ENCODE peak calls at places on chromosomes 12 and 14, in four cellular contexts. P is endothelial cell of umbilical vein, W is OCI-LY7, Y is GM23248. Z is an unnamed sample.

GRCh38 chr14:61573748-61574513 is 121.4 kb upstream of the HIF1A start:
- DNase-seq in Y (peak; percentile 81), P (no peak), W (no peak), Z (no peak)

GRCh38 chr14:95238674-95239313 is 80.9 kb downstream of the CLMN start:
- DNase-seq in W (no peak), Y (no peak), P (no peak), Z (no peak)

GRCh38 chr12:48165089-48166031 is 8.0 kb upstream of the ASB8 start:
- DNase-seq in P (peak; percentile 67), W (peak; percentile 76), Y (peak; percentile 66), Z (peak; percentile 57)

GRCh38 chr12:117607778-117608177 is 246.4 kb upstream of the NOS1 start:
- DNase-seq in W (no peak), P (no peak), Y (no peak), Z (no peak)

GRCh38 chr14:32633214-32633864 is 304.2 kb downstream of the AKAP6 start:
- DNase-seq in Y (no peak), P (no peak), W (no peak), Z (no peak)

GRCh38 chr14:99258341-99258781 is 13.6 kb downstream of the BCL11B start:
- DNase-seq in P (no peak), Y (no peak), W (no peak), Z (no peak)

GRCh38 chr12:68963456-68963859 is 30.5 kb upstream of the CPM start:
- DNase-seq in W (no peak), P (no peak), Y (no peak), Z (no peak)

GRCh38 chr12:49206389-49206788 is 17.5 kb upstream of the TUBA1A start:
- DNase-seq in W (no peak), P (no peak), Y (no peak), Z (no peak)

GRCh38 chr14:38203929-38204716 is 3.6 kb upstream of the SSTR1 start:
- DNase-seq in W (no peak), Y (no peak), P (no peak), Z (no peak)

GRCh38 chr12:103249614-103250013 is 246.2 kb downstream of the C12orf42 start:
- DNase-seq in P (no peak), Y (no peak), W (no peak), Z (no peak)

GRCh38 chr12:131448254-131448795 is 262.6 kb upstream of the SFSWAP start:
- DNase-seq in P (no peak), W (no peak), Y (no peak), Z (no peak)

GRCh38 chr14:68787235-68787727 is 5.6 kb downstream of the ZFP36L1 start:
- DNase-seq in W (no peak), Y (peak; percentile 71), P (peak; percentile 22), Z (no peak)

GRCh38 chr12:11624126-11624525 is 25.3 kb upstream of the ETV6 start:
- DNase-seq in P (no peak), W (no peak), Y (no peak), Z (no peak)

GRCh38 chr12:116687888-116688287 is 50.0 kb downstream of the SPRING1 start:
- DNase-seq in P (peak; percentile 28), W (peak; percentile 43), Y (peak; percentile 48), Z (peak; percentile 60)

GRCh38 chr14:68124885-68125731 is 305.5 kb downstream of the RAD51B start:
- DNase-seq in P (no peak), Y (peak; percentile 88), W (no peak), Z (no peak)

GRCh38 chr12:54439521-54440255 is 20.6 kb upstream of the ITGA5 start:
- DNase-seq in W (peak; percentile 64), P (peak; percentile 77), Y (peak; percentile 87), Z (peak; percentile 38)

GRCh38 chr12:120388711-120389431 is 19.9 kb upstream of the MSI1 start:
- DNase-seq in Y (peak; percentile 12), P (no peak), W (no peak), Z (no peak)

GRCh38 chr14:80464531-80465149 is 253.3 kb upstream of the DIO2 start:
- DNase-seq in W (no peak), P (no peak), Y (no peak), Z (no peak)

GRCh38 chr14:46048127-46048526 is 603.5 kb downstream of the RPL10L start:
- DNase-seq in Y (peak; percentile 72), W (peak; percentile 7), P (peak; percentile 53), Z (peak; percentile 39)

GRCh38 chr14:96213871-96214465 is 9.3 kb downstream of the BDKRB2 start:
- DNase-seq in Y (no peak), P (no peak), W (no peak), Z (no peak)

GRCh38 chr12:31896514-31897039 is 62.6 kb upstream of the RESF1 start:
- DNase-seq in P (peak; percentile 91), W (peak; percentile 100), Y (no peak), Z (no peak)

GRCh38 chr12:26334621-26335124 is 139.3 kb downstream of the SSPN start:
- DNase-seq in Y (no peak), W (no peak), P (no peak), Z (no peak)

GRCh38 chr12:42568952-42569916 is 20.3 kb downstream of the PRICKLE1 start:
- DNase-seq in W (peak; percentile 63), P (peak; percentile 72), Y (peak; percentile 76), Z (peak; percentile 49)

GRCh38 chr14:53807580-53807979 is 149.0 kb downstream of the BMP4 start:
- DNase-seq in Y (no peak), P (peak; percentile 78), W (no peak), Z (no peak)

GRCh38 chr12:66352197-66352596 is 49.9 kb downstream of the HELB start:
- DNase-seq in Y (peak; percentile 33), W (peak; percentile 67), P (peak; percentile 27), Z (peak; percentile 19)

GRCh38 chr14:79834856-79835255 is 376.4 kb downstream of the DIO2 start:
- DNase-seq in P (no peak), W (no peak), Y (no peak), Z (no peak)

GRCh38 chr14:68797180-68797670 is 4.4 kb upstream of the ZFP36L1 start:
- DNase-seq in Y (no peak), P (no peak), W (no peak), Z (no peak)

GRCh38 chr12:8018666-8019581 is 13.6 kb upstream of the FOXJ2 start:
- DNase-seq in W (peak; percentile 85), Y (no peak), P (no peak), Z (peak; percentile 50)

GRCh38 chr14:32588448-32589320 is 259.6 kb downstream of the AKAP6 start:
- DNase-seq in Y (peak; percentile 65), W (peak; percentile 29), P (peak; percentile 36), Z (peak; percentile 16)

GRCh38 chr12:76591461-76591860 is 31.9 kb upstream of the OSBPL8 start:
- DNase-seq in Y (peak; percentile 77), P (no peak), W (no peak), Z (no peak)

GRCh38 chr14:64707661-64708060 is 3.4 kb downstream of the PLEKHG3 start:
- DNase-seq in W (no peak), P (no peak), Y (peak; percentile 91), Z (peak; percentile 78)

GRCh38 chr12:47824198-47824597 is 4.5 kb upstream of the HDAC7 start:
- DNase-seq in P (no peak), W (peak; percentile 55), Y (no peak), Z (no peak)

GRCh38 chr14:70909788-70910614 is 2.7 kb downstream of the PCNX1 start:
- DNase-seq in Y (peak; percentile 54), W (no peak), P (peak; percentile 13), Z (no peak)

GRCh38 chr12:94421868-94422740 is 37.6 kb downstream of the CEP83 start:
- DNase-seq in W (peak; percentile 24), Y (no peak), P (no peak), Z (no peak)

GRCh38 chr12:11652351-11653040 is 3.0 kb downstream of the ETV6 start:
- DNase-seq in P (peak; percentile 67), W (peak; percentile 50), Y (peak; percentile 73), Z (no peak)

GRCh38 chr12:113145720-113146551 is 3.6 kb upstream of the CFAP73 start:
- DNase-seq in P (no peak), W (no peak), Y (no peak), Z (no peak)

GRCh38 chr12:1913377-1914115 is 4.9 kb downstream of the CACNA2D4 start:
- DNase-seq in Y (no peak), W (no peak), P (no peak), Z (no peak)

GRCh38 chr12:1916396-1917171 is 1.9 kb downstream of the CACNA2D4 start:
- DNase-seq in W (no peak), P (no peak), Y (no peak), Z (no peak)

GRCh38 chr12:1914116-1914911 is 4.1 kb downstream of the CACNA2D4 start:
- DNase-seq in W (no peak), P (no peak), Y (no peak), Z (no peak)

GRCh38 chr12:1917172-1918070 is 1.0 kb downstream of the CACNA2D4 start:
- DNase-seq in W (no peak), P (no peak), Y (no peak), Z (no peak)

GRCh38 chr12:1915082-1915968 is 3.1 kb downstream of the CACNA2D4 start:
- DNase-seq in W (peak; percentile 33), P (no peak), Y (no peak), Z (no peak)
- H3K4me2 ChIP-seq in W (no peak overlapping the region), P (no peak overlapping the region), Y (no peak overlapping the region), Z (no peak overlapping the region)

GRCh38 chr14:20986811-20987210 is 3.0 kb upstream of the METTL17 start:
- DNase-seq in Y (peak; percentile 96), P (peak; percentile 75), W (no peak), Z (peak; percentile 48)
- H3K4me2 ChIP-seq in Y (peak overlapping the region; percentile 29), P (no peak overlapping the region), W (no peak overlapping the region), Z (peak overlapping the region; percentile 70)

GRCh38 chr14:58708004-58708403 is 70.2 kb downstream of the DACT1 start:
- DNase-seq in W (no peak), Y (no peak), P (no peak), Z (no peak)
- H3K4me2 ChIP-seq in W (no peak overlapping the region), Y (no peak overlapping the region), P (no peak overlapping the region), Z (no peak overlapping the region)

GRCh38 chr12:115135800-115136211 is 451.8 kb upstream of the TBX3 start:
- DNase-seq in Y (peak; percentile 30), W (no peak), P (no peak), Z (no peak)
- H3K4me2 ChIP-seq in Y (peak overlapping the region; percentile 13), W (no peak overlapping the region), P (no peak overlapping the region), Z (no peak overlapping the region)

DNA sequence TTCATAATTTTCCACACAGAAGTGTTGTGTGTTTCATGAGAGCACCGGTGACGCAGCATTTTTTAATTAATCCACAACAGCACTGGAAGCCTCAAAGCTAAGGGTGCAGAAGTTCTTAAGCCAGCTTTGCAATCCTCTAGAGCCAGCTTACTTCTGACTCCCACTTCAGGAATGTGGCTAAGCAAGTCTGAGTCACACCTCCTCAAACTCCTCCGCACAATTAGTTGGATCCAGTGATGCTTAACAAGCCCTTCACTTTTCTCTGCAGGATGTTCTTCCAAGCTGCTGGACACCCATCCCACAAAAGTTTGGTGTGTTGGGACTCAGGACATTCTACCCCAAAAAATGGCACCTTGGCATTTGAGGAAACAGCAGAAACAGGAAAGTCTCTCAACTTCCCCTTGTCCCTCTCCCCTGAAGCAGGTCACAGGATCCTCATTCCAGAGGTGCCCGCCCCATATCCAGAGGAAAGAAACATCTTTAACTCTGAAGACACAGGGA is 210.0 kb downstream of the PPM1H start:
- DNase-seq in Y (peak; percentile 99), W (no peak), P (peak; percentile 92), Z (peak; percentile 99)
- H3K4me2 ChIP-seq in Y (peak overlapping the region; percentile 49), W (no peak overlapping the region), P (peak overlapping the region; percentile 59), Z (peak overlapping the region; percentile 88)

GRCh38 chr12:20006856-20007255 is 361.5 kb upstream of the PDE3A start:
- DNase-seq in Y (peak; percentile 47), W (no peak), P (no peak), Z (no peak)

GRCh38 chr12:20007331-20007730 is 361.0 kb upstream of the PDE3A start:
- DNase-seq in W (no peak), Y (peak; percentile 69), P (no peak), Z (no peak)

GRCh38 chr12:20011200-20011599 is 357.1 kb upstream of the PDE3A start:
- DNase-seq in P (peak; percentile 86), Y (no peak), W (no peak), Z (no peak)
- H3K4me2 ChIP-seq in P (no peak overlapping the region), Y (no peak overlapping the region), W (no peak overlapping the region), Z (no peak overlapping the region)

GRCh38 chr14:56244138-56244789 is 126.1 kb downstream of the PELI2 start:
- DNase-seq in Y (peak; percentile 91), W (no peak), P (no peak), Z (no peak)
- H3K4me2 ChIP-seq in Y (peak overlapping the region; percentile 66), W (no peak overlapping the region), P (no peak overlapping the region), Z (no peak overlapping the region)

Z was measured in HCT116.